ENCODE peak calls at places on chromosomes 11 and 22, in six cellular contexts. P is thoracic aorta, V is DND-41, N is brain microvascular endothelial cell, Q is heart left ventricle, S is fibroblast of mammary gland. W is an unnamed sample.

GRCh38 chr11:103326070-103326794 is 217.0 kb downstream of the DYNC2H1 start:
- DNase-seq in P (no peak), V (peak), N (peak), Q (no peak), S (peak), W (peak)

GRCh38 chr22:20084547-20085413 is 4.7 kb downstream of the DGCR8 start:
- DNase-seq in P (no peak), V (peak), N (no peak), Q (peak), S (peak), W (no peak)

GRCh38 chr22:50621491-50621880 is 6.5 kb downstream of the ARSA start:
- DNase-seq in P (no peak), V (peak), N (no peak), Q (no peak), S (no peak), W (peak)

GRCh38 chr11:126153999-126154398 is 57.5 kb downstream of the RPUSD4 start:
- DNase-seq in P (no peak), V (no peak), N (no peak), Q (no peak), S (peak), W (no peak)

GRCh38 chr11:438101-438844 is 3.5 kb downstream of the ANO9 start:
- DNase-seq in P (no peak), V (no peak), N (no peak), Q (no peak), S (no peak), W (no peak)

GRCh38 chr11:117492578-117493251 is 165.1 kb downstream of the CEP164 start:
- DNase-seq in P (no peak), V (no peak), N (no peak), Q (no peak), S (no peak), W (no peak)

GRCh38 chr22:44870021-44870420 is 117.6 kb downstream of the ARHGAP8 start:
- DNase-seq in P (no peak), V (peak), N (no peak), Q (no peak), S (peak), W (no peak)

GRCh38 chr11:120324932-120325810 is at the start of gene TLCD5:
- DNase-seq in P (no peak), V (no peak), N (peak), Q (peak), S (peak), W (peak)

GRCh38 chr11:129933866-129934265 is 38.5 kb upstream of the NFRKB start:
- DNase-seq in P (no peak), V (no peak), N (no peak), Q (no peak), S (no peak), W (no peak)

GRCh38 chr22:40310081-40310770 is 36.1 kb upstream of the ADSL start:
- DNase-seq in P (no peak), V (no peak), N (peak), Q (no peak), S (peak), W (no peak)

GRCh38 chr22:29979645-29980303 is 96.8 kb downstream of the MTMR3 start:
- DNase-seq in P (no peak), V (no peak), N (no peak), Q (no peak), S (no peak), W (peak)

GRCh38 chr11:119772581-119772980 is 43.6 kb upstream of the NECTIN1 start:
- DNase-seq in P (no peak), V (no peak), N (no peak), Q (no peak), S (no peak), W (no peak)

GRCh38 chr11:33808228-33808828 is 34.0 kb upstream of the FBXO3 start:
- DNase-seq in P (peak), V (peak), N (peak), Q (peak), S (peak), W (peak)

GRCh38 chr22:46038516-46039430 is 61.8 kb upstream of the WNT7B start:
- DNase-seq in P (no peak), V (no peak), N (no peak), Q (no peak), S (peak), W (no peak)

GRCh38 chr11:12269104-12269441 is 108.3 kb upstream of the PARVA start:
- DNase-seq in P (no peak), V (no peak), N (no peak), Q (peak), S (no peak), W (no peak)

GRCh38 chr11:120674537-120674936 is 163.0 kb downstream of the GRIK4 start:
- DNase-seq in P (no peak), V (no peak), N (no peak), Q (no peak), S (no peak), W (no peak)

GRCh38 chr11:117315285-117316196 is 515 bp downstream of the BACE1 start:
- DNase-seq in P (no peak), V (no peak), N (no peak), Q (no peak), S (no peak), W (no peak)

GRCh38 chr22:48538291-48538820 is 1289.3 kb downstream of the BRD1 start:
- DNase-seq in P (no peak), V (no peak), N (no peak), Q (no peak), S (no peak), W (no peak)

GRCh38 chr11:65863889-65864757 is 3.9 kb downstream of the MUS81 start:
- DNase-seq in P (no peak), V (no peak), N (no peak), Q (peak), S (no peak), W (peak)

GRCh38 chr11:45704133-45704532 is 38.7 kb upstream of the CHST1 start:
- DNase-seq in P (no peak), V (no peak), N (no peak), Q (no peak), S (no peak), W (no peak)

GRCh38 chr11:126718319-126718718 is 282.3 kb downstream of the KIRREL3 start:
- DNase-seq in P (no peak), V (no peak), N (no peak), Q (no peak), S (peak), W (no peak)

GRCh38 chr22:49825436-49825835 is 2.2 kb downstream of the BRD1 start:
- DNase-seq in P (no peak), V (no peak), N (peak), Q (no peak), S (peak), W (no peak)

GRCh38 chr11:128622137-128622523 is 34.8 kb upstream of the ETS1 start:
- DNase-seq in P (no peak), V (no peak), N (no peak), Q (peak), S (no peak), W (no peak)

GRCh38 chr11:47158242-47158641 is 18.4 kb downstream of the ARFGAP2 start:
- DNase-seq in P (no peak), V (no peak), N (no peak), Q (no peak), S (no peak), W (no peak)

GRCh38 chr11:72829178-72829577 is 15.0 kb downstream of the ATG16L2 start:
- DNase-seq in P (no peak), V (no peak), N (no peak), Q (no peak), S (no peak), W (no peak)

GRCh38 chr11:111978028-111978771 is 41.1 kb downstream of the DIXDC1 start:
- DNase-seq in P (no peak), V (no peak), N (peak), Q (peak), S (peak), W (no peak)

GRCh38 chr11:102110761-102111010 is 439 bp downstream of the YAP1 start:
- DNase-seq in P (no peak), V (no peak), N (no peak), Q (no peak), S (no peak), W (no peak)

GRCh38 chr11:119567667-119568582 is 145.0 kb upstream of the THY1 start:
- DNase-seq in P (no peak), V (no peak), N (peak), Q (peak), S (peak), W (peak)

GRCh38 chr11:122979103-122979814 is 2.4 kb downstream of the BSX start:
- DNase-seq in P (no peak), V (no peak), N (no peak), Q (no peak), S (no peak), W (no peak)

GRCh38 chr22:20312396-20313191 is 7.3 kb downstream of the DGCR6L start:
- DNase-seq in P (no peak), V (peak), N (no peak), Q (no peak), S (no peak), W (no peak)

GRCh38 chr11:96221244-96222070 is 121.5 kb downstream of the MAML2 start:
- DNase-seq in P (no peak), V (no peak), N (no peak), Q (no peak), S (no peak), W (no peak)

GRCh38 chr11:77454867-77455655 is 18.8 kb downstream of the PAK1 start:
- DNase-seq in P (no peak), V (no peak), N (no peak), Q (no peak), S (no peak), W (no peak)

GRCh38 chr22:50145741-50146439 is 24.6 kb upstream of the PANX2 start:
- DNase-seq in P (no peak), V (no peak), N (no peak), Q (no peak), S (no peak), W (no peak)

GRCh38 chr11:37378989-37379388 is 781.0 kb upstream of the RAG2 start:
- DNase-seq in P (no peak), V (no peak), N (no peak), Q (no peak), S (no peak), W (no peak)

GRCh38 chr11:75639752-75640151 is 29.1 kb downstream of the MAP6 start:
- DNase-seq in P (peak), V (peak), N (peak), Q (peak), S (peak), W (peak)

GRCh38 chr11:5631969-5632635 is 7.3 kb downstream of the TRIM34 start:
- DNase-seq in P (no peak), V (no peak), N (no peak), Q (no peak), S (no peak), W (peak)

GRCh38 chr11:129192150-129192549 is at the start of gene ARHGAP32:
- DNase-seq in P (no peak), V (no peak), N (no peak), Q (no peak), S (no peak), W (no peak)

GRCh38 chr22:40265783-40266182 is 80.5 kb upstream of the ADSL start:
- DNase-seq in P (no peak), V (no peak), N (peak), Q (no peak), S (no peak), W (peak)

DNA sequence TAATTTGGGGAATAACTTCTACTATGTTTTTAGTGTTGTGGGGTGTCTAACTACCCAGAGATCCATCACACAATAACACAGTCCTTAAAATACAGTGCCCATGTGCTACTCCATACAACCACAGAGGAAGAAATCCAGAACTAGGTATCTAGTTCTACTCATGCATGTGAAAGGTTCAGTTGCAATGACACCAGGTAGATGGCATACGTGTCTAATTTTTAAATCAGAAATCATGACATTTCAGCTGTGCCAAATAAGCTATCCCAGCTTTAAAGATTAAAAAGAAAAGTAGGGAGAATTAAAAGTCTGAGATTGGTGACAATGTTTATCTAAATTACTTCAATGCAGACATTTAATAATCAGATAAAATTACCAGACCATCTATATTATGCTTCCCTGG is 122.2 kb downstream of the CD44 start:
- DNase-seq in P (no peak), V (no peak), N (no peak), Q (no peak), S (no peak), W (no peak)
- TF ChIP-seq CTCF in P (no peak), V (no peak), N (no peak), Q (no peak), S (no peak), W (no peak)

DNA sequence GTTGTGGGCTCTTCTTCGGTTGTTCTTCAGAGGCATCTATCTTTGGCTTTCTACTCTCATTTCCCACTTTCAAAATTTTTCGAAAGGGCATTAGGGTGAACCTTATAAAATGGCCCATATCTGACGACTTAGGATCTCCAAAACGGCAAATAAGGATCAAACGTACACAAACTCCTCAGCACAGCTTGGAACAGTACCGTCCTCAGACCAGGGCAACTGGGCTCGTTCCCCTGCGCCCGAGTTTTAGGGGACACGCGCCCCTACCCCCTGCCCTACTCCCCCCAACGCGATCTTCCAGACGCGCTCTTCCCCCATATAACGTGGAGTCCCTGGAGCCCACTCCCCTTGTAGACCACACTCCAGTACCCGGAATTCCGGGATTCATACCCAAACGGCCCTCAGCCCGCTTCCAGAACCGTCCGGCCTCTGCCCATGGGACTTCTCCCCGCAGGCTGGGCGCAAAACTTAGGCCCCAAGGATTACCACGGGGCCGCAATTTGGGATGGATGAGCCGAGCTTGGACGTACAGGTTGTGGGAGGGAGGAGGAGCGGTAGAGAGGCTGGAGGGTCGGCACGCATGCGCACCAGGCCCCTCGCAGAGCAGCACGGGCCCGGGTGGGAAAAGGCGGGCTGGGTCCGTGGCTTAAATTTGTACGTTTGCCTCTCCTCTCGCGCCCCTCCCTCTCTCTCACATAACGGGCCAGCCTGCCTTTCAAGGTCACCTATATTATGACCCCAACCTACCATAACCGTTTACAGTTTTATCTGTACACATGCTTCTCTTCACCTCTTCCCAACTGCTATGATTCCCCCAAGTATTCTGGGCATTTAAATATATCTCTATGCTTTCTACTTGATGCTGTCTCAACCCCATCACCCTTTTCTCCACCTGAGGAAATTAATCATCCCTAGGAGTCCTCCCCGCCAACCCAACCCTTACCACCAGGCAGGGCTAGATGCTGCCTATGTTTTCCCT is 3.4 kb downstream of the CCDC89 start:
- DNase-seq in P (no peak), V (no peak), N (peak), Q (peak), S (peak), W (peak)
- H3K4me3 ChIP-seq in P (peak), V (no peak), N (peak), Q (peak), S (peak), W (peak)

DNA sequence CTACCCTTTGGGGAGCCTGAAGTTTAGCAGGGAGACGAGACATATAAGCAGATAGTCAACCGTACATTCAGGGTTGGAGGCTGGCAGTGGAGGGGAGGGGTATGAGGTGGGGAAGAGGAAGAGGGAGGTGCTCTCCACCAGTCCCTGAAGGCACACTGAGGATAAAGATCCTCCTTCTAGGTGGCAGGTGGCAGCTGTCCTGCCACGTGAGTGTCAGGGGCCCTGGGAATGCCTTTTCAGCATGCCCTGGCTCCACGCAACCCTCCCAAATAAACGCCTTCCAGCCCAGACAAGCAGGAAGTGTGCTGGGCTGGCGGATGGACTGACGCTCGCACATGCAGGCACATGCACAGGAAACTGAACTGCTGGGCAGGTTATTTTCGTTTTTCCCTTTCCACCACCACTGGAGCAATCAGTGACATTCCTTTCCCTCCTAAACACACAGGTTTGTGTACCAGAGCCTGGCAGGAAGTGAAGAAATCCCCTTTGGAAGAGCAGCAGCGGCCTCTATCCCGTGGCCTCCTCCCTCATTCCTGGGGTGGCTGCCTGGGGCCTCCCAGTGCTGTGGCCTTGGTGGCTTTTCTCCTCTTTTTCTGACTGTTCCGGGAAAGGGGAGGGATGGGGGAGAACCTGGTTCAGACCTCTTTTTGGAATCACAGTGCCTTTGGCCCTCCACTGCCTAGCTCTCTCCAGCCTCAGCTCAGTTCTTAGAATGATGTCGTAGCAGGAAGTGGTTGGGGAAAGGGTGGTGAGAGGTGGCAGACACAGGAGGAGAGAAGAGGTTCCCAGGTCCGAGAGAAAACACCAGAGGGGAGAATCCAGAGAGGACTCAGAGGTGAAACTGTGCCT is 157.0 kb upstream of the TIMP3 start:
- DNase-seq in P (no peak), V (peak), N (peak), Q (peak), S (no peak), W (peak)
- TF ChIP-seq CTCF in P (no peak), V (no peak), N (no peak), Q (no peak), S (no peak), W (no peak)

GRCh38 chr11:78916759-78917158 is 342.1 kb upstream of the NARS2 start:
- DNase-seq in P (no peak), V (no peak), N (no peak), Q (no peak), S (no peak), W (no peak)

GRCh38 chr11:78910322-78910721 is 335.7 kb upstream of the NARS2 start:
- DNase-seq in P (no peak), V (no peak), N (no peak), Q (no peak), S (no peak), W (no peak)

GRCh38 chr11:78909386-78909785 is 334.7 kb upstream of the NARS2 start:
- DNase-seq in P (no peak), V (no peak), N (no peak), Q (no peak), S (no peak), W (no peak)

GRCh38 chr11:78912778-78913177 is 338.1 kb upstream of the NARS2 start:
- DNase-seq in P (no peak), V (no peak), N (no peak), Q (no peak), S (no peak), W (no peak)

DNA sequence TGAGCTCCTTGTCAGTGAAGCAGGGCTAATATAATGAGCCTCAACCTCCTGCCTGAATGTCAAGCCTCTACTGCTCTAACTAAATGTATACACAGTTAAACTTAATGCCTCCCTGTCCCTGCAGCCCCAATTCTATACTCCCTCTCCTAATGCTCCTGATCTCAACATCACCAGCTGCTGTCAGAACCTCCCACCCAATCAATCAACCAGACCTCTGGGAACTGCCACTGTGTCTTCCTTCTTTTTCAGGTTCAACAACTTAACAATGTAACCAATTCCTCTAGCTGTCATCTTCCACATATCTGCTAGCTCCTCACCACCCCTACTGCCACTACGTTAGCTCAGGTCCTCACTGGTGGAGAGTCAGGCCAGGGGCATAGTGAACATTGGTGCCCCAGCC is 339.8 kb upstream of the NARS2 start:
- DNase-seq in P (no peak), V (no peak), N (no peak), Q (no peak), S (no peak), W (no peak)
- H3K4me3 ChIP-seq in P (no peak), V (no peak), N (no peak), Q (no peak), S (no peak), W (no peak)